ENCODE peak calls at places on chromosomes 16 and 17, in eight cellular contexts. One of them, this sample, is unnamed.

GRCh38 chr17:67229109-67229991 is 15.6 kb downstream of the HELZ start:
- DNase-seq in breast epithelium: no peak
- DNase-seq in tibial artery: no peak
- DNase-seq in mesendoderm: no peak
- DNase-seq in HCT116: no peak
- DNase-seq in cardiac muscle cell: no peak
- DNase-seq in effector memory CD4-positive, alpha-beta T cell: no peak
- DNase-seq in left ventricle myocardium inferior: no peak
- DNase-seq in this sample: no peak

GRCh38 chr16:28935333-28935732 is 3.6 kb downstream of the CD19 start:
- DNase-seq in HCT116: no peak
- DNase-seq in breast epithelium: no peak
- DNase-seq in cardiac muscle cell: no peak
- DNase-seq in effector memory CD4-positive, alpha-beta T cell: no peak
- DNase-seq in tibial artery: no peak
- DNase-seq in left ventricle myocardium inferior: no peak
- DNase-seq in mesendoderm: no peak
- DNase-seq in this sample: no peak

GRCh38 chr16:19213885-19214284 is 45.8 kb downstream of the SYT17 start:
- DNase-seq in HCT116: peak; percentile 16
- DNase-seq in effector memory CD4-positive, alpha-beta T cell: no peak
- DNase-seq in mesendoderm: peak; percentile 55
- DNase-seq in tibial artery: no peak
- DNase-seq in breast epithelium: no peak
- DNase-seq in cardiac muscle cell: no peak
- DNase-seq in left ventricle myocardium inferior: no peak
- DNase-seq in this sample: no peak

GRCh38 chr16:80719573-80719972 is 84.8 kb downstream of the CDYL2 start:
- DNase-seq in HCT116: no peak
- DNase-seq in breast epithelium: no peak
- DNase-seq in tibial artery: no peak
- DNase-seq in mesendoderm: no peak
- DNase-seq in cardiac muscle cell: no peak
- DNase-seq in left ventricle myocardium inferior: no peak
- DNase-seq in effector memory CD4-positive, alpha-beta T cell: no peak
- DNase-seq in this sample: peak; percentile 7

GRCh38 chr17:80034977-80035686 is 540 bp downstream of the TBC1D16 start:
- DNase-seq in cardiac muscle cell: peak; percentile 44
- DNase-seq in effector memory CD4-positive, alpha-beta T cell: peak; percentile 37
- DNase-seq in left ventricle myocardium inferior: no peak
- DNase-seq in HCT116: no peak
- DNase-seq in tibial artery: no peak
- DNase-seq in mesendoderm: peak; percentile 50
- DNase-seq in breast epithelium: no peak
- DNase-seq in this sample: peak; percentile 52

GRCh38 chr17:66633322-66633965 is 201.5 kb upstream of the CACNG5 start:
- DNase-seq in cardiac muscle cell: peak; percentile 7
- DNase-seq in HCT116: no peak
- DNase-seq in tibial artery: no peak
- DNase-seq in breast epithelium: no peak
- DNase-seq in mesendoderm: no peak
- DNase-seq in left ventricle myocardium inferior: no peak
- DNase-seq in effector memory CD4-positive, alpha-beta T cell: no peak
- DNase-seq in this sample: no peak

GRCh38 chr16:19911204-19911603 is 26.6 kb upstream of the GPRC5B start:
- DNase-seq in mesendoderm: no peak
- DNase-seq in left ventricle myocardium inferior: no peak
- DNase-seq in tibial artery: no peak
- DNase-seq in breast epithelium: no peak
- DNase-seq in cardiac muscle cell: no peak
- DNase-seq in HCT116: no peak
- DNase-seq in effector memory CD4-positive, alpha-beta T cell: no peak
- DNase-seq in this sample: no peak

GRCh38 chr16:72797606-72798005 is 250.3 kb downstream of the ZFHX3 start:
- DNase-seq in effector memory CD4-positive, alpha-beta T cell: no peak
- DNase-seq in cardiac muscle cell: peak; percentile 86
- DNase-seq in tibial artery: no peak
- DNase-seq in mesendoderm: no peak
- DNase-seq in left ventricle myocardium inferior: peak; percentile 28
- DNase-seq in HCT116: no peak
- DNase-seq in breast epithelium: no peak
- DNase-seq in this sample: no peak

GRCh38 chr17:65064452-65065019 is 8.0 kb upstream of the GNA13 start:
- DNase-seq in left ventricle myocardium inferior: no peak
- DNase-seq in cardiac muscle cell: no peak
- DNase-seq in effector memory CD4-positive, alpha-beta T cell: no peak
- DNase-seq in tibial artery: no peak
- DNase-seq in HCT116: no peak
- DNase-seq in mesendoderm: peak; percentile 95
- DNase-seq in breast epithelium: no peak
- DNase-seq in this sample: no peak

GRCh38 chr16:23478566-23478965 is 25.6 kb upstream of the COG7 start:
- DNase-seq in left ventricle myocardium inferior: no peak
- DNase-seq in effector memory CD4-positive, alpha-beta T cell: no peak
- DNase-seq in mesendoderm: no peak
- DNase-seq in tibial artery: no peak
- DNase-seq in cardiac muscle cell: no peak
- DNase-seq in HCT116: no peak
- DNase-seq in breast epithelium: no peak
- DNase-seq in this sample: no peak

GRCh38 chr17:31753011-31753410 is 106.0 kb downstream of the COPRS start:
- DNase-seq in HCT116: no peak
- DNase-seq in breast epithelium: no peak
- DNase-seq in mesendoderm: no peak
- DNase-seq in left ventricle myocardium inferior: no peak
- DNase-seq in tibial artery: no peak
- DNase-seq in cardiac muscle cell: no peak
- DNase-seq in effector memory CD4-positive, alpha-beta T cell: no peak
- DNase-seq in this sample: no peak

GRCh38 chr17:59342681-59343127 is 11.2 kb downstream of the YPEL2 start:
- DNase-seq in left ventricle myocardium inferior: no peak
- DNase-seq in mesendoderm: no peak
- DNase-seq in breast epithelium: no peak
- DNase-seq in effector memory CD4-positive, alpha-beta T cell: no peak
- DNase-seq in tibial artery: no peak
- DNase-seq in HCT116: no peak
- DNase-seq in cardiac muscle cell: no peak
- DNase-seq in this sample: no peak

GRCh38 chr17:48567209-48567608 is 10.9 kb downstream of the HOXB4 start:
- DNase-seq in HCT116: no peak
- DNase-seq in cardiac muscle cell: no peak
- DNase-seq in tibial artery: no peak
- DNase-seq in breast epithelium: no peak
- DNase-seq in left ventricle myocardium inferior: no peak
- DNase-seq in mesendoderm: no peak
- DNase-seq in effector memory CD4-positive, alpha-beta T cell: no peak
- DNase-seq in this sample: no peak

GRCh38 chr16:89408315-89408714 is 82.0 kb downstream of the ANKRD11 start:
- DNase-seq in cardiac muscle cell: no peak
- DNase-seq in mesendoderm: no peak
- DNase-seq in HCT116: no peak
- DNase-seq in breast epithelium: no peak
- DNase-seq in effector memory CD4-positive, alpha-beta T cell: no peak
- DNase-seq in left ventricle myocardium inferior: peak; percentile 57
- DNase-seq in tibial artery: no peak
- DNase-seq in this sample: no peak

GRCh38 chr17:27269201-27269600 is 24.7 kb upstream of the WSB1 start:
- DNase-seq in tibial artery: no peak
- DNase-seq in breast epithelium: no peak
- DNase-seq in HCT116: no peak
- DNase-seq in left ventricle myocardium inferior: no peak
- DNase-seq in cardiac muscle cell: no peak
- DNase-seq in mesendoderm: no peak
- DNase-seq in effector memory CD4-positive, alpha-beta T cell: no peak
- DNase-seq in this sample: no peak

DNA sequence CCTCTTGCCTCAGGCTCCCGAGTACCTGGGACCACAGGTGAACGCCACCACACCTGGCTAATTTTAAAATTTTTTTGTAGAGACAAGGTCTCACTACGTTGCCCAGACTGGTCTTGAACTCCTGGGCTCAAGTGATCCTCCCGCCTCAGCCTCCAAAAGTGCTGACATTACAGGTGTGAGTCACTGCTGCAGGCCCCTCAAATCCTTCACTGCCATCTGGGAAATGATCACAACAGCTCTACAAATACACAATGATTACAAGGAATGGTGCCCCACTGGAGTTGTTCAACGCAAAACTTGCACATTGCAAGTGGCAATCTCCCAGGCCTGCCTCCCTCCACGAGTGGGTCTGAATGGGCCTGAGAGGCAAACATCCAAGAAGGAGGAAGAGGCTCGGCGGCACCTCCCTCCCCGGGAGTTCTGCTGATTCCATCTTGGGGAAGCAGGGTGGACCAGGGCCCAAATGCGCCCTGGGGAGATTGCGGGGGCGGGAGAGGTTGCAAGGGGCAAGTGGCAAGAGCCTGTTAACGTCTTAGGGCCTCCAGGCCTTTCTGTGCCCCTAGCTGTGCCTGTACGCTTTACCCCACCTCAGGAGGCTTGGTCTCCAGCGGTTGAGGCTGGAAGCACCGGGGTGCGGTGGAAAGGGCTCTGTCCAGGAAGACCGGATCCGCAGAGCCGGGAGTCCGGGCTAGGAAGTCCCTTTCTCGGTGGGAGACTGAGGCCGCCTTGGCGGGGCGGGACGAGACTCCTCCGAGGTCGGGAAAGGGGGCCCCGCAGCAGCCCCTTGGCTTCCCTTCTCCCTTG is 656 bp upstream of the IGFBP4 start:
- DNase-seq in cardiac muscle cell: no peak
- DNase-seq in left ventricle myocardium inferior: peak; percentile 69
- DNase-seq in breast epithelium: no peak
- DNase-seq in HCT116: no peak
- DNase-seq in tibial artery: peak; percentile 55
- DNase-seq in effector memory CD4-positive, alpha-beta T cell: no peak
- DNase-seq in mesendoderm: peak; percentile 55
- DNase-seq in this sample: no peak
- H3K4me1 ChIP-seq in cardiac muscle cell: peaks cover 16% of the 10 kb centered on the region
- H3K4me1 ChIP-seq in left ventricle myocardium inferior: peaks cover 48% of the 10 kb centered on the region
- H3K4me1 ChIP-seq in breast epithelium: peaks cover 3% of the 10 kb centered on the region
- H3K4me1 ChIP-seq in HCT116: no peaks in the 10 kb centered on the region
- H3K4me1 ChIP-seq in tibial artery: no peaks in the 10 kb centered on the region
- H3K4me1 ChIP-seq in effector memory CD4-positive, alpha-beta T cell: peaks cover 14% of the 10 kb centered on the region
- H3K4me1 ChIP-seq in mesendoderm: peaks cover 3% of the 10 kb centered on the region
- H3K4me1 ChIP-seq in this sample: peaks cover 37% of the 10 kb centered on the region

DNA sequence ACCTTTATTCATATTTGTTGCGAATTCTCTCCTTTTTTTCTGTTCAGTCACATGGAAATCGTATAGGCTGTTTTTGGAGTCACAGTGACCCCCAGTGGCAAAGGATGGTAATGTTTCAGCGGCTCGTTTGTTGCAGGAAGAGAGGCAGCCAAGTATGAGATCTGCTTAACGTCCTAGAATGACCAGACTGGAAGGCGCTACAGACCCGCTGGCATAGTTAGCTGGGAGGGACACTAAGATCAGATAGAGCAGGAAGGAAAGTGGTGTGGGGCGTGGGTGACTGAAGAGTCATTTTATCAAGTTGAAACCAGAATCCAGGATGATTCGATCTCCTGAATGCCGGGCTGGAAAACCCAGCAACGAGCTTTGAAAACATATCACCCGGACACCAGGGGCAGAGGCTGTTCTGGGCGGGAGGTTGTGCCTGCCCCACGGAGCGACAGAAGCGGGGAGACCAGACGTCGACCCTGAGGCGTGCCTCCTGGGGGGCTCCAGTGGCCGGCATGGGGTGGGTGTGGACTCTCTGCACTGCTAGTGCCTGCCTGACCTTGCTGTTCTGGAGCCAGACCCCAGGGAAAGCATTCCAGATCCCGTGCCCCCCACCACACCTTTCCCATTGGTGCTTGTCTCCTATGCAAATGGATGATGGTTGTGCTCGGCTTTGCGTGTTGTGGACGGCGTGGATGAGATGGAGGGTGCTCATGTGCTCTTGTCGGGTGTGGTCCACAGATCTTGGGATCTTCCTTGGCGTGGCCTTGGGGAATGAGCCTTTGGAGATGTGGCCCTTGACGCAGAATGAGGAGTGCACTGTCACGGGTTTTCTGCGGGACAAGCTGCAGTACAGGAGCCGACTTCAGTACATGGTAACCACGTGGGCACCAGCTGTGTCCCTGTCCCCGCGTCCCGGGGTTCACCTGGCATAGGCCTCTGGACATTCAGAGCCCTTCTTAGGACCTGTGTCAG is 7.7 kb downstream of the IL34 start:
- DNase-seq in breast epithelium: peak; percentile 87
- DNase-seq in mesendoderm: peak; percentile 89
- DNase-seq in HCT116: peak; percentile 67
- DNase-seq in left ventricle myocardium inferior: peak; percentile 79
- DNase-seq in tibial artery: peak; percentile 86
- DNase-seq in effector memory CD4-positive, alpha-beta T cell: peak; percentile 50
- DNase-seq in cardiac muscle cell: peak; percentile 79
- DNase-seq in this sample: peak; percentile 70
- H3K27ac ChIP-seq in breast epithelium: peak overlapping the region; percentile 13
- H3K27ac ChIP-seq in mesendoderm: no peak overlapping the region
- H3K27ac ChIP-seq in HCT116: no peak overlapping the region
- H3K27ac ChIP-seq in left ventricle myocardium inferior: peak overlapping the region; percentile 61
- H3K27ac ChIP-seq in tibial artery: peak overlapping the region; percentile 41
- H3K27ac ChIP-seq in effector memory CD4-positive, alpha-beta T cell: no peak overlapping the region
- H3K27ac ChIP-seq in cardiac muscle cell: no peak overlapping the region
- H3K27ac ChIP-seq in this sample: no peak overlapping the region

DNA sequence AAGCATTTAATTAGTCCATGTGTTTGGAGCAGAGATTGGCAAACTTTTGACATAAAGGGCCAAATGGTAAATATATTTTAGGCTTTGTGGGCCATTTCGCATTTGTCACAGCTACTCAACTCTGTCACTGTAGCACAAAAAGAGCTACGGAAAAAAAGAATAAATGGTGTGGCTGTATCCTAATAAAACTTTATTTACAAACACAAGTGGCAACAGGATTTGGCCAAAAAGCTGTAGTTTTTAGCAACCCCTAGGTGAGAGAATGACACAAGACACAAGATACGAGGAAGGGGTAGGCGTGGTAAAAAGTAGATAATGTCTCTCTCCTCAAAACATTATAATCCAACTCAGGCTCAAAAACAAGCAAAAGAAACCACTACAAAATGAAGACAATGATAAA is 66.5 kb downstream of the TTC19 start:
- DNase-seq in cardiac muscle cell: no peak
- DNase-seq in mesendoderm: no peak
- DNase-seq in HCT116: no peak
- DNase-seq in effector memory CD4-positive, alpha-beta T cell: no peak
- DNase-seq in left ventricle myocardium inferior: no peak
- DNase-seq in breast epithelium: no peak
- DNase-seq in tibial artery: no peak
- DNase-seq in this sample: no peak
- H3K36me3 ChIP-seq in cardiac muscle cell: peaks cover 74% of the 10 kb centered on the region
- H3K36me3 ChIP-seq in mesendoderm: peaks cover 9% of the 10 kb centered on the region
- H3K36me3 ChIP-seq in HCT116: peaks cover 34% of the 10 kb centered on the region
- H3K36me3 ChIP-seq in effector memory CD4-positive, alpha-beta T cell: peaks cover 92% of the 10 kb centered on the region
- H3K36me3 ChIP-seq in left ventricle myocardium inferior: peaks cover 93% of the 10 kb centered on the region
- H3K36me3 ChIP-seq in breast epithelium: peaks cover 15% of the 10 kb centered on the region
- H3K36me3 ChIP-seq in tibial artery: peaks cover 100% of the 10 kb centered on the region
- H3K36me3 ChIP-seq in this sample: peaks cover 84% of the 10 kb centered on the region

DNA sequence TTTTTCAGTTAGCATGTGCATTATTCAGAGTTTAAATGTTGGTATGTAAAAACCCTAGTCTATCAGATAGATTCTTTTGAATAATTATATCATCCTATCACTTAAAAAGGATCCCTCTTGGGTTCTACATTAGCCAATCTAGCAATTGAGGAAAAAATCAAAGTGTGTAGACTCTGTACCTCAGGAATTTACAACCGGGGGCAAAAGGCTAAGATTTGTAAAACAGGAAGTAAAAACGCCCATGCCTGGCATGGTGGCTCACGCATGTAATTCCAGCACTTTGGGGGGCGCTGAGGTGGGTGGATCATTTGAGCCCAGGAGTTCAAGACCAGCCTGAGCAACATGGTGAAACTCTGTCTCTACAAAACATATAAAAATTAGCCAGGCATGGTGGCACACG is 58.7 kb downstream of the SLC6A4 start:
- DNase-seq in breast epithelium: no peak
- DNase-seq in cardiac muscle cell: no peak
- DNase-seq in HCT116: no peak
- DNase-seq in effector memory CD4-positive, alpha-beta T cell: no peak
- DNase-seq in mesendoderm: no peak
- DNase-seq in tibial artery: no peak
- DNase-seq in left ventricle myocardium inferior: no peak
- DNase-seq in this sample: no peak
- H3K4me1 ChIP-seq in breast epithelium: no peaks in the 10 kb centered on the region
- H3K4me1 ChIP-seq in cardiac muscle cell: no peaks in the 10 kb centered on the region
- H3K4me1 ChIP-seq in HCT116: no peaks in the 10 kb centered on the region
- H3K4me1 ChIP-seq in effector memory CD4-positive, alpha-beta T cell: no peaks in the 10 kb centered on the region
- H3K4me1 ChIP-seq in mesendoderm: no peaks in the 10 kb centered on the region
- H3K4me1 ChIP-seq in tibial artery: no peaks in the 10 kb centered on the region
- H3K4me1 ChIP-seq in left ventricle myocardium inferior: no peaks in the 10 kb centered on the region
- H3K4me1 ChIP-seq in this sample: no peaks in the 10 kb centered on the region